ENCODE peak calls at places on chromosomes 13 and 19, in four cellular contexts. P is tibial nerve, B is A549, N is heart left ventricle. U is an unnamed sample.

GRCh38 chr13:26062853-26063444 is 11.1 kb upstream of the SHISA2 start:
- DNase-seq in N (peak), P (peak), B (peak), U (no peak)

GRCh38 chr19:3710265-3710812 is 2.2 kb downstream of the TJP3 start:
- DNase-seq in B (peak), P (peak), N (peak), U (no peak)

GRCh38 chr13:24080134-24080533 is 80.4 kb upstream of the SPATA13 start:
- DNase-seq in P (no peak), B (no peak), N (no peak), U (no peak)

GRCh38 chr19:8393871-8394250 is 3.7 kb downstream of the RAB11B start:
- DNase-seq in B (no peak), P (no peak), N (no peak), U (no peak)

GRCh38 chr19:48656840-48657474 is 11.0 kb upstream of the CA11 start:
- DNase-seq in B (peak), N (no peak), P (peak), U (peak)

GRCh38 chr13:29597701-29598100 is 2.2 kb upstream of the SLC7A1 start:
- DNase-seq in B (no peak), N (no peak), P (no peak), U (no peak)

GRCh38 chr13:48533986-48534600 is 1.2 kb upstream of the RCBTB2 start:
- DNase-seq in B (no peak), N (no peak), P (no peak), U (no peak)

GRCh38 chr13:105363747-105364177 is 1171.7 kb downstream of the EFNB2 start:
- DNase-seq in P (no peak), N (no peak), B (no peak), U (no peak)

GRCh38 chr13:53015044-53015443 is 13.6 kb upstream of the OLFM4 start:
- DNase-seq in P (no peak), N (no peak), B (no peak), U (no peak)

GRCh38 chr19:38247734-38248268 is 8.4 kb downstream of the PPP1R14A start:
- DNase-seq in P (no peak), B (no peak), N (no peak), U (no peak)

GRCh38 chr19:45571457-45572220 is 13.0 kb downstream of the OPA3 start:
- DNase-seq in N (no peak), P (no peak), B (no peak), U (no peak)

GRCh38 chr19:13983213-13983889 is 22.8 kb downstream of the RFX1 start:
- DNase-seq in N (no peak), B (no peak), P (no peak), U (no peak)

GRCh38 chr19:1455336-1456120 is 5.6 kb downstream of the APC2 start:
- DNase-seq in B (peak), N (peak), P (no peak), U (peak)
- TF ChIP-seq POLR2A in B (no peak), N (no peak), P (no peak), U (no peak)

GRCh38 chr19:54172764-54173699 is at the start of gene TMC4:
- DNase-seq in P (no peak), N (no peak), B (peak), U (peak)
- TF ChIP-seq POLR2A in P (no peak), N (no peak), B (no peak), U (peak)

GRCh38 chr13:75395056-75395455 is 86.9 kb downstream of the TBC1D4 start:
- DNase-seq in N (no peak), B (no peak), P (no peak), U (no peak)
- TF ChIP-seq POLR2A in N (no peak), B (no peak), P (no peak), U (no peak)

DNA sequence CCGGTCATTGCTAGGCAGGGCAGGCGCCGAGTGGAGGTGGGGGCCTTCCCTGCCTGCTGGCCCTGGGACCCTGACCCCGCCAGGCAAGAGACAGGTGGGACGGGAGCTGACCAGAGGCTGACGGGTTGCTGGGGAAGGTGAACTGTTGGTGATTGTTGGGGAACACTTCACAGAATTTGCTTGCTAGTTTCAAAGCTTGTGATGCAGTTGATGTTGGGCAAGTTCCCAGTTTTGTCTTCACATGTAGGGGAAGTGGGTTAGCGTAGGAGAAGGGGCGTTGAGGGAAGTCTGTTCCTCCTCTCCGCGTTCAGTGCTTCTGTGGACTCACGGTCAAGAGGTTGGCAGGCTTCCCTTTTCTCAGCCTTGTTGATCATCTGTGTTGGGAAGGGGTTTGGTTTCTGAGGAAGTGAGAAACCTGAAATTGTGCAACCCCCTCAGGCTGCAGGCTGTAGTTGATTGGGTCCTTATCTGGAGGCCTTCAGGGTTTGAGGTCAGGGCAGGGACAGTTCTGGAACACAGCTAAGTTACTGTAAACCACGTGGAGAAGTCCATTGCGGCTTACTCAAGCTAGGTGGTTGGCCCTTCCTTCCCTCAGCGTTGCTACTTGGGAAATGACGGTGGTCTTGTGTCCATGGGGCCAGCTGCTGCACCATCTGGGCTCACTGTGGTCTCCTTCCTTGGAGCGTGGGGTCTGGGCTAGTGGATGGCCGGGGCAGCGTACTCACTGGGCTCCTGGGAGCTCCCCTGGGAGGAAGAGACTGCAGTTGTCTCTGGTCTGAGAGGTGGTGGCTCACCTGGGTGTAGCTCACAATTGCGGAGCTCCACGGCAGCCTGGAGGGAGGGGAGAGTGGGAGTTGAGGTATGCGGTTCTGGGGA is 7.5 kb downstream of the RPS9 start:
- DNase-seq in B (peak), P (peak), N (peak), U (no peak)
- TF ChIP-seq POLR2A in B (no peak), P (no peak), N (no peak), U (no peak)

GRCh38 chr19:19062454-19063182 is 1.2 kb upstream of the SLC25A42 start:
- DNase-seq in N (no peak), B (no peak), P (no peak), U (peak)

GRCh38 chr19:19061491-19061890 is 2.3 kb upstream of the SLC25A42 start:
- DNase-seq in B (no peak), N (peak), P (no peak), U (no peak)

GRCh38 chr19:19063183-19064097 is at the start of gene SLC25A42:
- DNase-seq in N (peak), P (peak), B (peak), U (peak)

GRCh38 chr19:19064811-19065745 is 1.3 kb downstream of the SLC25A42 start:
- DNase-seq in B (no peak), P (no peak), N (no peak), U (no peak)

DNA sequence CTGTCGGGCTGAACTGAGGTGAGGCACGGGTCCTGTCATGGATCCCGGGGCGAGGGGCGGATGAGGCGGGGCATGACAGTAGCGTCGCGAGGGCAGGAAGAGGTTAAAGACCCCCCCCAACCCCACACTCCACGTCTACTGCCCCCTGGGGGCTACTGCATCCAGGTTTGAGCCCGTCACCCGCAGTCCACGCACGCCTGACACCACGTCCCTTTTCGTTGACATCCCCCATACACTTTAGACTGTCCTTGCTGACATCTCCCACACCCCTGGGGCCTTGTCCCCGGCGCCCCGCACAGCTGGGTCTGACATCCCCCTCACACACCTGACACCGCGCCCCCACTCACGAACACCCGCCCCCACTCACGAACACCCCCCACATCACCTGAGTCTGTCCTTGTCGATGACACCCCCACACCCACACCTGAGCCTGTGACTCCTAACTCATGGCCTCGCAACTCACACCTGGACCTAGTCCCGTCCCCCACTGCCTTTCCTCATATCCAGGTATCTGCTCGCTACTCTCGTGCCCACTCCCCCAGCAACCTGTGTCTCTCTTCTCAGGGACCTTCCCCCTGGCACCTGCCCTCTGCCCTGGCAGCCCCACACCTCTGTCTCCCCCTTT is 416 bp downstream of the SLC25A42 start:
- DNase-seq in N (no peak), P (no peak), B (peak), U (no peak)
- TF ChIP-seq POLR2A in N (no peak), P (no peak), B (peak), U (no peak)

GRCh38 chr13:42022796-42023493 is 25.5 kb upstream of the DGKH start:
- DNase-seq in B (no peak), N (no peak), P (no peak), U (no peak)

GRCh38 chr13:42027286-42027685 is 21.2 kb upstream of the DGKH start:
- DNase-seq in B (no peak), N (no peak), P (no peak), U (no peak)

GRCh38 chr13:42028113-42028799 is 20.2 kb upstream of the DGKH start:
- DNase-seq in B (peak), P (no peak), N (no peak), U (no peak)
- TF ChIP-seq POLR2A in B (no peak), P (no peak), N (no peak), U (no peak)

GRCh38 chr19:11539495-11540365 is 1.1 kb downstream of the CNN1 start:
- DNase-seq in N (peak), P (no peak), B (no peak), U (no peak)
- TF ChIP-seq POLR2A in N (peak), P (no peak), B (no peak), U (no peak)